ENCODE peak calls at places on chromosomes 13 and 19, in six cellular contexts. Q, X, T, K, D and C are unnamed samples.
A peak's percentile ranks its signal among the peaks of the same experiment; 100 is the strongest.

GRCh38 chr13:51479199-51479523 is 26.3 kb upstream of the INTS6 start:
- DNase-seq in T (no peak), Q (no peak), D (no peak), K (no peak), X (no peak), C (no peak)

GRCh38 chr19:41546386-41546789 is 29.6 kb upstream of the CEACAM21 start:
- DNase-seq in X (no peak), Q (no peak), D (no peak), K (no peak), T (no peak), C (no peak)

GRCh38 chr13:113390874-113391497 is 27.1 kb upstream of the GRTP1 start:
- DNase-seq in Q (no peak), T (no peak), D (no peak), K (no peak), X (no peak), C (no peak)

GRCh38 chr13:29771247-29771646 is 79.2 kb downstream of the UBL3 start:
- DNase-seq in D (no peak), T (peak; percentile 58), X (no peak), K (no peak), Q (no peak), C (no peak)

GRCh38 chr13:85700909-85701308 is 98.3 kb downstream of the SLITRK6 start:
- DNase-seq in T (no peak), Q (no peak), K (no peak), X (no peak), D (no peak), C (no peak)

GRCh38 chr13:59745395-59745788 is 418.3 kb downstream of the DIAPH3 start:
- DNase-seq in Q (no peak), X (no peak), D (no peak), K (no peak), T (no peak), C (no peak)

GRCh38 chr19:38635483-38636399 is 11.7 kb upstream of the ACTN4 start:
- DNase-seq in X (no peak), Q (no peak), K (no peak), D (no peak), T (no peak), C (no peak)

GRCh38 chr19:35026418-35026817 is 3.9 kb upstream of the SCN1B start:
- DNase-seq in X (no peak), K (no peak), T (no peak), Q (no peak), D (no peak), C (no peak)

GRCh38 chr19:9570255-9570654 is 14.0 kb downstream of the ZNF121 start:
- DNase-seq in D (no peak), Q (no peak), T (no peak), X (no peak), K (no peak), C (no peak)

GRCh38 chr13:29513981-29514719 is 81.3 kb downstream of the SLC7A1 start:
- DNase-seq in Q (no peak), D (no peak), X (no peak), K (no peak), T (no peak), C (no peak)

GRCh38 chr13:98222081-98222554 is 45.0 kb upstream of the RNF113B start:
- DNase-seq in Q (no peak), K (no peak), X (no peak), D (no peak), T (no peak), C (no peak)

GRCh38 chr13:111904701-111905608 is 162.0 kb upstream of the SOX1 start:
- DNase-seq in K (no peak), T (no peak), D (no peak), Q (no peak), X (no peak), C (no peak)

GRCh38 chr13:32246468-32246867 is 68.7 kb downstream of the ZAR1L start:
- DNase-seq in D (no peak), K (peak; percentile 77), X (peak; percentile 48), Q (peak; percentile 3), T (peak; percentile 91), C (no peak)

GRCh38 chr19:13086341-13086740 is 16.3 kb downstream of the LYL1 start:
- DNase-seq in K (no peak), X (no peak), T (peak; percentile 11), Q (no peak), D (no peak), C (no peak)

GRCh38 chr19:58559275-58560006 is 1.0 kb upstream of the UBE2M start:
- DNase-seq in X (no peak), Q (peak; percentile 75), D (no peak), K (peak; percentile 74), T (peak; percentile 93), C (peak; percentile 87)

GRCh38 chr19:47663435-47663910 is 49.7 kb upstream of the EHD2 start:
- DNase-seq in X (peak; percentile 89), Q (no peak), K (no peak), D (no peak), T (no peak), C (peak; percentile 78)

GRCh38 chr19:10863107-10863700 is 8.1 kb upstream of the CARM1 start:
- DNase-seq in K (no peak), Q (no peak), T (peak; percentile 49), X (no peak), D (no peak), C (no peak)

GRCh38 chr19:11479470-11480080 is 1.3 kb downstream of the ELAVL3 start:
- DNase-seq in K (no peak), T (peak; percentile 10), X (no peak), Q (no peak), D (no peak), C (no peak)

GRCh38 chr19:39052243-39052746 is 19.9 kb upstream of the FBXO27 start:
- DNase-seq in X (no peak), D (peak; percentile 54), K (peak; percentile 78), Q (peak; percentile 58), T (peak; percentile 76), C (peak; percentile 35)

GRCh38 chr13:92461402-92461801 is 765.2 kb upstream of the GPC6 start:
- DNase-seq in X (no peak), D (no peak), Q (no peak), K (no peak), T (no peak), C (no peak)

GRCh38 chr13:94232161-94232560 is 247.3 kb downstream of the DCT start:
- DNase-seq in T (no peak), D (no peak), X (no peak), K (no peak), Q (no peak), C (no peak)

GRCh38 chr19:47550129-47550528 is 22.8 kb downstream of the ZNF541 start:
- DNase-seq in T (no peak), K (no peak), X (no peak), D (no peak), Q (no peak), C (no peak)

GRCh38 chr19:15871570-15871969 is 26.3 kb downstream of the CYP4F2 start:
- DNase-seq in Q (peak; percentile 12), X (no peak), D (no peak), K (no peak), T (no peak), C (no peak)

GRCh38 chr19:32165176-32165575 is 180.2 kb upstream of the ZNF507 start:
- DNase-seq in K (no peak), Q (no peak), T (no peak), D (no peak), X (no peak), C (no peak)

GRCh38 chr19:16444273-16444597 is 27.5 kb downstream of the EPS15L1 start:
- DNase-seq in Q (no peak), D (no peak), K (no peak), T (no peak), X (no peak), C (no peak)

GRCh38 chr13:33644607-33645543 is 173.1 kb upstream of the RFC3 start:
- DNase-seq in T (no peak), X (no peak), D (no peak), K (no peak), Q (no peak), C (no peak)

GRCh38 chr19:18109731-18110671 is 12.4 kb downstream of the MAST3 start:
- DNase-seq in Q (no peak), D (peak; percentile 35), T (no peak), X (no peak), K (no peak), C (no peak)

GRCh38 chr13:40464991-40465390 is 201.4 kb downstream of the FOXO1 start:
- DNase-seq in D (no peak), Q (no peak), T (no peak), K (no peak), X (no peak), C (no peak)

GRCh38 chr19:57813919-57814504 is 701 bp downstream of the ZNF552 start:
- DNase-seq in T (no peak), Q (no peak), X (no peak), K (no peak), D (no peak), C (no peak)

GRCh38 chr19:28793391-28794168 is 419.4 kb downstream of the UQCRFS1 start:
- DNase-seq in K (peak; percentile 15), X (no peak), T (no peak), Q (no peak), D (peak; percentile 9), C (no peak)

GRCh38 chr19:50190439-50190891 is 13.0 kb upstream of the MYH14 start:
- DNase-seq in D (no peak), Q (no peak), T (no peak), X (no peak), K (no peak), C (no peak)

GRCh38 chr19:16626796-16627193 is 1.2 kb downstream of the MED26 start:
- DNase-seq in K (no peak), D (no peak), T (no peak), Q (no peak), X (no peak), C (no peak)

GRCh38 chr13:30186644-30187431 is 120.5 kb downstream of the KATNAL1 start:
- DNase-seq in K (no peak), Q (no peak), D (no peak), X (no peak), T (peak; percentile 46), C (no peak)

GRCh38 chr19:15291666-15292065 is 40.7 kb downstream of the BRD4 start:
- DNase-seq in D (no peak), X (no peak), Q (no peak), T (no peak), K (no peak), C (no peak)

GRCh38 chr19:10158071-10158470 is 36.7 kb downstream of the DNMT1 start:
- DNase-seq in X (no peak), K (no peak), D (no peak), T (no peak), Q (no peak), C (no peak)

GRCh38 chr13:101875717-101876393 is 423.4 kb downstream of the ITGBL1 start:
- DNase-seq in X (peak; percentile 84), D (no peak), K (no peak), Q (no peak), T (peak; percentile 96), C (peak; percentile 9)

GRCh38 chr19:5148794-5149190 is 179.9 kb downstream of the KDM4B start:
- DNase-seq in Q (no peak), K (no peak), D (no peak), X (no peak), T (no peak), C (no peak)